ENCODE peak calls at places on chromosomes 7 and 10, in ten cellular contexts. N is stomach; W is T47D; K is SW 1271; A is H54; D is cardiac muscle cell; Z is fibroblast of the aortic adventitia; R is stimulated activated CD4-positive, alpha-beta T cell treated with anti-CD3 and anti-CD28 coated beads, Interleukin-4, amount 100 ng/mL, for 1 hour; T is IMR-90; Y is Jurkat, Clone E6-1. Q is an unnamed sample.

GRCh38 chr7:87139514-87139913 is 12.7 kb upstream of the DMTF1 start:
- DNase-seq in Z (no peak), T (no peak), D (no peak), N (no peak), R (no peak), Y (no peak), K (no peak), A (no peak), W (no peak), Q (no peak)

GRCh38 chr10:79391231-79392019 is 44.2 kb downstream of the PPIF start:
- DNase-seq in K (no peak), R (no peak), D (no peak), N (peak), Y (no peak), A (no peak), W (no peak), T (no peak), Z (peak), Q (no peak)

GRCh38 chr10:79982861-79983260 is 34.0 kb upstream of the SFTPD start:
- DNase-seq in W (no peak), N (no peak), T (no peak), R (no peak), K (no peak), A (no peak), Y (no peak), Z (no peak), D (no peak), Q (no peak)

GRCh38 chr10:102491136-102491535 is 11.4 kb downstream of the ACTR1A start:
- DNase-seq in Z (no peak), Y (no peak), D (no peak), N (no peak), T (no peak), K (no peak), R (no peak), W (no peak), A (no peak), Q (no peak)

GRCh38 chr7:32591938-32592337 is 96.6 kb downstream of the AVL9 start:
- DNase-seq in D (no peak), A (no peak), T (no peak), K (no peak), R (no peak), Y (no peak), W (no peak), N (no peak), Z (no peak), Q (no peak)

GRCh38 chr7:68420342-68420750 is 1177.9 kb upstream of the AUTS2 start:
- DNase-seq in D (no peak), R (no peak), N (no peak), T (no peak), W (no peak), Y (no peak), A (no peak), Z (no peak), K (no peak), Q (no peak)

GRCh38 chr7:24025094-24025493 is 258.9 kb upstream of the NPY start:
- DNase-seq in W (no peak), T (peak), Y (no peak), R (no peak), Z (no peak), A (no peak), N (no peak), D (no peak), K (no peak), Q (no peak)

GRCh38 chr7:69714886-69715571 is 116.8 kb downstream of the AUTS2 start:
- DNase-seq in W (no peak), A (no peak), D (peak), T (no peak), Z (no peak), N (no peak), Y (no peak), R (no peak), K (no peak), Q (no peak)

GRCh38 chr7:132464740-132465139 is 111.5 kb downstream of the PLXNA4 start:
- DNase-seq in R (no peak), K (no peak), W (no peak), Y (no peak), D (peak), N (no peak), T (no peak), A (peak), Z (peak), Q (no peak)

GRCh38 chr10:72316748-72317435 is 37.8 kb downstream of the DNAJB12 start:
- DNase-seq in N (peak), R (no peak), Y (peak), W (no peak), Z (no peak), A (no peak), D (no peak), T (no peak), K (no peak), Q (peak)